ENCODE peak calls at places on chromosomes 7 and 10, in six cellular contexts. J is A549, S is fibroblast of lung, C is BE2C, F is heart right ventricle, L is thyroid gland. I is an unnamed sample. For H3K4me1, the result is how much of the 10 kb centered on the place peaks cover.

GRCh38 chr10:87685832-87686589 is 26.3 kb downstream of the PAPSS2 start:
- DNase-seq in L (no peak), S (no peak), C (no peak), F (no peak), J (no peak), I (no peak)

GRCh38 chr7:79868010-79868409 is 266.6 kb upstream of the GNAI1 start:
- DNase-seq in S (no peak), F (no peak), J (peak), C (no peak), L (no peak), I (no peak)

GRCh38 chr7:1223196-1224092 is 9.2 kb upstream of the UNCX start:
- DNase-seq in F (no peak), J (peak), S (no peak), C (no peak), L (no peak), I (no peak)

GRCh38 chr10:24299587-24300258 is 90.8 kb downstream of the KIAA1217 start:
- DNase-seq in F (no peak), S (peak), L (no peak), J (no peak), C (no peak), I (no peak)

GRCh38 chr7:11343818-11344413 is 370.2 kb downstream of the PHF14 start:
- DNase-seq in F (no peak), C (no peak), S (peak), L (no peak), J (peak), I (no peak)

GRCh38 chr10:44306147-44306710 is 78.7 kb downstream of the CXCL12 start:
- DNase-seq in J (peak), F (no peak), S (peak), C (no peak), L (no peak), I (no peak)

GRCh38 chr7:43083091-43083490 is 29.4 kb upstream of the HECW1 start:
- DNase-seq in F (no peak), S (peak), J (no peak), C (no peak), L (no peak), I (no peak)

GRCh38 chr7:142855756-142856564 is 1.1 kb downstream of the EPHB6 start:
- DNase-seq in L (peak), S (peak), F (peak), J (no peak), C (no peak), I (peak)

GRCh38 chr7:6520163-6520981 is 30.9 kb downstream of the GRID2IP start:
- DNase-seq in L (no peak), F (no peak), C (no peak), S (no peak), J (no peak), I (no peak)

GRCh38 chr7:25949672-25950487 is 202.1 kb upstream of the NFE2L3 start:
- DNase-seq in S (no peak), L (peak), F (no peak), J (no peak), C (peak), I (no peak)

GRCh38 chr10:80611481-80611880 is 73.8 kb downstream of the SH2D4B start:
- DNase-seq in L (peak), C (no peak), J (no peak), S (no peak), F (no peak), I (no peak)

GRCh38 chr7:13845601-13846000 is 143.9 kb downstream of the ETV1 start:
- DNase-seq in J (no peak), S (no peak), F (no peak), L (no peak), C (no peak), I (no peak)

GRCh38 chr7:42315631-42316030 is 78.6 kb upstream of the GLI3 start:
- DNase-seq in C (no peak), L (no peak), S (peak), J (no peak), F (no peak), I (no peak)

GRCh38 chr7:32062150-32062549 is 8.1 kb downstream of the PDE1C start:
- DNase-seq in C (peak), S (peak), F (peak), J (peak), L (no peak), I (peak)
- H3K4me1 ChIP-seq in C (under half), S (under half), F (under half), J (under half), L (under half), I (under half)

GRCh38 chr7:137953043-137953691 is 48.7 kb downstream of the CREB3L2 start:
- DNase-seq in L (no peak), S (peak), F (no peak), C (no peak), J (no peak), I (no peak)

GRCh38 chr7:137950967-137951366 is 50.9 kb downstream of the CREB3L2 start:
- DNase-seq in L (peak), C (no peak), F (no peak), S (no peak), J (no peak), I (no peak)

GRCh38 chr7:137951700-137952099 is 50.2 kb downstream of the CREB3L2 start:
- DNase-seq in L (no peak), S (no peak), F (no peak), J (no peak), C (no peak), I (no peak)

GRCh38 chr7:137953692-137954470 is 48.0 kb downstream of the CREB3L2 start:
- DNase-seq in L (no peak), S (peak), C (no peak), F (no peak), J (peak), I (no peak)

DNA sequence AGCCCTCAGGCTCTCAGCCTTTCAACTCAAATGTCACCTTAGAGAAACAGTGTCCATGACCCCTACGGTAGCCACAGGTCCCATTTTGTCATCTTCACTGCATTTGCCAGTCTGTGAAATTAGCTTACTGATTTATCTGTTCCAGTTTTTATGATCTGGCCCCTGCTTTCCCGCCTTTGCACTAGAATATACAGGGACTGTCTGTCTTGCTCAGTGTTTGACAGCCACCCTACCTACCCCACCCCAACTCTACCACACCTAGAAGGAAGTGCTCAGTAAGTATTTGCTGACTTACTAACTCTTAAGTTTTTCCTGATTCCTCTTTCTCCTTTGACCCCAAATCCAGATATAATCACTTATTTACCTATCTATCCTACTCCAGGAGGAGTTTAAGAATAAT is 49.5 kb downstream of the CREB3L2 start:
- DNase-seq in F (no peak), L (no peak), S (no peak), J (peak), C (no peak), I (no peak)
- H3K4me1 ChIP-seq in F (half or more), L (half or more), S (under half), J (half or more), C (under half), I (half or more)

GRCh38 chr10:102632394-102633062 is 11.8 kb upstream of the TRIM8 start:
- DNase-seq in L (no peak), J (no peak), C (no peak), F (no peak), S (peak), I (peak)
- H3K4me1 ChIP-seq in L (under half), J (under half), C (under half), F (half or more), S (half or more), I (half or more)

DNA sequence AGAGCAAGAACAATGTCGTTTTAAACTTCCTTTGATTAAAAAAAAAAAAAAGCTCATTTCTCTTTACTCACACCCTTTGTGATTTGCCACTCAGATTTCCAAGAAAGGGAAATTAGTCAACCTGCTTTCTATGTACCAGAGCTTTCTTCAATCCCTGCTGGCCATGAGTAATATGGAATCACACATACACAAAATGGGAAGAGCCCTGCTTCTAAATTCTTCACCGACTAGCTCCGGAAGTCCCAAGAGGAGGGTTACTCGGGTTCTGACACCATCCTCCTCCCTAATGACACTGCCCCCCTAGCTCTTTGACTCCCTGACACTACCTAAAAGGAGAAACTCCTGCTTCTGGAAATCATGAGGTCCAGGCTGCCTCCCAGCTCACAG is 81.8 kb upstream of the SFMBT2 start:
- DNase-seq in L (no peak), C (no peak), S (no peak), F (no peak), J (no peak), I (no peak)
- H3K4me1 ChIP-seq in L (under half), C (under half), S (under half), F (under half), J (under half), I (under half)